ENCODE peak calls at places on chromosomes 1 and 21, in nine cellular contexts. M is psoas muscle, Q is nephron progenitor cell, J is foreskin fibroblast, A is BE2C, I is endothelial cell, X is WERI-Rb-1, B is GM13976, F is B cell. S is an unnamed sample.

GRCh38 chr21:34881894-34882371 is 167.2 kb downstream of the RUNX1 start:
- DNase-seq in X (no peak), I (no peak), F (no peak), Q (no peak), A (no peak), M (no peak), B (no peak), J (peak; percentile 65), S (no peak)

GRCh38 chr1:6497215-6497866 is 5.9 kb upstream of the PLEKHG5 start:
- DNase-seq in Q (peak; percentile 82), I (peak; percentile 50), X (peak; percentile 52), A (peak; percentile 45), J (no peak), F (peak; percentile 37), B (peak; percentile 80), M (no peak), S (peak; percentile 67)

GRCh38 chr1:107649023-107649422 is 316.0 kb downstream of the VAV3 start:
- DNase-seq in M (no peak), Q (no peak), F (no peak), A (no peak), B (no peak), J (no peak), I (no peak), X (peak; percentile 33), S (no peak)

GRCh38 chr1:204885790-204886189 is 15.1 kb downstream of the NFASC start:
- DNase-seq in J (no peak), Q (no peak), A (no peak), B (no peak), I (no peak), F (no peak), X (no peak), M (no peak), S (no peak)

GRCh38 chr1:38730511-38731397 is 128.8 kb downstream of the RRAGC start:
- DNase-seq in I (no peak), F (no peak), M (no peak), X (no peak), A (no peak), Q (no peak), J (no peak), B (no peak), S (no peak)

GRCh38 chr1:28602536-28603439 is 10.7 kb downstream of the RAB42 start:
- DNase-seq in F (peak; percentile 46), J (peak; percentile 68), A (peak; percentile 69), X (peak; percentile 59), B (peak; percentile 60), Q (peak; percentile 61), I (peak; percentile 67), M (no peak), S (peak; percentile 48)

GRCh38 chr1:228365321-228366061 is 41.1 kb downstream of the TRIM11 start:
- DNase-seq in I (no peak), X (peak; percentile 2), F (no peak), Q (no peak), A (peak; percentile 4), J (no peak), M (peak; percentile 53), B (no peak), S (no peak)

GRCh38 chr1:109041614-109042473 is at the start of gene WDR47:
- DNase-seq in F (peak; percentile 98), M (peak; percentile 98), Q (peak; percentile 90), B (peak; percentile 99), A (peak; percentile 96), I (peak; percentile 93), J (peak; percentile 96), X (peak; percentile 97), S (peak; percentile 95)

GRCh38 chr1:209655412-209655811 is 3.2 kb upstream of the LAMB3 start:
- DNase-seq in M (no peak), X (no peak), B (no peak), J (no peak), Q (no peak), F (no peak), A (no peak), I (no peak), S (no peak)

GRCh38 chr1:95734560-95734959 is 500.6 kb downstream of the RWDD3 start:
- DNase-seq in M (no peak), B (no peak), I (no peak), J (no peak), F (no peak), A (no peak), Q (no peak), X (no peak), S (no peak)

GRCh38 chr1:56645663-56646330 is 683 bp downstream of the PRKAA2 start:
- DNase-seq in X (peak; percentile 45), A (no peak), Q (peak; percentile 10), F (peak; percentile 14), B (no peak), M (no peak), J (no peak), I (peak; percentile 22), S (peak; percentile 24)

GRCh38 chr1:53061859-53062714 is at the start of gene PODN:
- DNase-seq in J (no peak), F (no peak), B (peak; percentile 55), M (peak; percentile 74), I (no peak), Q (peak; percentile 55), A (no peak), X (no peak), S (peak; percentile 29)

GRCh38 chr1:147741075-147741474 is 19.3 kb downstream of the GJA5 start:
- DNase-seq in A (no peak), X (no peak), Q (no peak), I (no peak), M (no peak), F (no peak), J (no peak), B (no peak), S (no peak)

GRCh38 chr1:168643152-168643551 is 66.7 kb downstream of the XCL1 start:
- DNase-seq in I (no peak), J (no peak), Q (no peak), X (no peak), A (no peak), B (no peak), F (no peak), M (no peak), S (no peak)

GRCh38 chr1:85460555-85461088 is 4.3 kb downstream of the DDAH1 start:
- DNase-seq in M (no peak), X (no peak), J (no peak), F (no peak), B (no peak), A (no peak), Q (no peak), I (no peak), S (no peak)

GRCh38 chr1:36089393-36090121 is 865 bp downstream of the ADPRS start:
- DNase-seq in Q (peak; percentile 40), F (no peak), B (peak; percentile 43), I (no peak), J (no peak), A (no peak), X (no peak), M (no peak), S (no peak)

GRCh38 chr1:186244825-186245224 is 130.2 kb downstream of the TPR start:
- DNase-seq in Q (peak; percentile 9), M (no peak), I (peak; percentile 11), F (no peak), A (peak; percentile 51), X (peak; percentile 22), J (no peak), B (no peak), S (peak; percentile 28)
- TF ChIP-seq CTCF in Q (no peak), M (peak; percentile 7), I (no peak), F (no peak), A (peak; percentile 72), X (peak; percentile 48), J (peak; percentile 18), B (no peak), S (no peak)

GRCh38 chr1:83931658-83932253 is 67.2 kb downstream of the TTLL7 start:
- DNase-seq in A (peak; percentile 13), J (peak; percentile 20), X (peak; percentile 12), F (peak; percentile 53), B (peak; percentile 33), Q (peak; percentile 18), I (peak; percentile 26), M (no peak), S (no peak)
- TF ChIP-seq CTCF in A (peak; percentile 62), J (peak; percentile 69), X (peak; percentile 22), F (peak; percentile 81), B (peak; percentile 70), Q (peak; percentile 79), I (peak; percentile 61), M (peak; percentile 76), S (peak; percentile 57)

DNA sequence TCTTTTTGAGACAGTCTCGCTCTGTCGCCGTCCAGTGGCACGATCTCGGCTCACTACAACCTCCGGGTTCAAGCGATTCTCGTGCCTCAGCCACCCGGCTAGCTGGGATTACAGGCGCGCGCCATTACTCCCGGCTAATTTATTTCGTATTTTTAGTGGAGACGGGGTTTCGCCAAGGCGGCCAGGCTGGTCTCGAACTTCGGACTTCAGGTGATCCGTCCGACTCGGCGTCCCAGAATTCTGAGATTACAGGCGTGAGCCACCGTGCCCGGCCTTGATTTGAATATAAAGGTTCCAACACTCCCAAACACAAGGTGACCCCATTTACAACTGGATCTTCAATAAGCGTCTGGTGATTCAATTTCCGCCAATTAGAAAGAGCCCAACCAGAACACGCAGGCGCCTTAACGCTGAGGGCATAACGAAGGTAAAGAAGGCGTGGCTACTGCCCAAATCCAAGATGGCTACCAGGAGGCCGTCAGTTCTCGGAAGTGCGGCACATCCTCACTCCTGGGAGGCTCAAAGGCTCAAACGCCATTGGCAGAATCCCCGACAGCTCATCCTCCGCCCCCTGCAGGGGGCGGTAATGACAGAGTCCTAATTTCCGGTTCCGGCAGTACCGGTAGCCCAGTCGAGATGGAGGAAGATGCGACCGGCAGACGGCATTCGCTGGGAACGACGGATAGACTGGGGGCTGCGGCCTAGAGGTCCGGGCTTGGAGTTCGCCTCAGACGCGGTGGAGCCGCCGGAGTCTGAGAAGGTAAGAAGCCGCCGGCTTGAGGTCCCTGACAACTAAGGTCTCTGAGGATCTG is at the start of gene SLC25A44:
- DNase-seq in X (peak; percentile 100), Q (peak; percentile 93), F (peak; percentile 96), I (peak; percentile 93), M (peak; percentile 98), J (peak; percentile 99), A (peak; percentile 97), B (peak; percentile 95), S (peak; percentile 94)
- TF ChIP-seq CTCF in X (peak; percentile 69), Q (peak; percentile 32), F (peak; percentile 67), I (peak; percentile 75), M (peak; percentile 56), J (peak; percentile 33), A (peak; percentile 52), B (peak; percentile 45), S (peak; percentile 85)

DNA sequence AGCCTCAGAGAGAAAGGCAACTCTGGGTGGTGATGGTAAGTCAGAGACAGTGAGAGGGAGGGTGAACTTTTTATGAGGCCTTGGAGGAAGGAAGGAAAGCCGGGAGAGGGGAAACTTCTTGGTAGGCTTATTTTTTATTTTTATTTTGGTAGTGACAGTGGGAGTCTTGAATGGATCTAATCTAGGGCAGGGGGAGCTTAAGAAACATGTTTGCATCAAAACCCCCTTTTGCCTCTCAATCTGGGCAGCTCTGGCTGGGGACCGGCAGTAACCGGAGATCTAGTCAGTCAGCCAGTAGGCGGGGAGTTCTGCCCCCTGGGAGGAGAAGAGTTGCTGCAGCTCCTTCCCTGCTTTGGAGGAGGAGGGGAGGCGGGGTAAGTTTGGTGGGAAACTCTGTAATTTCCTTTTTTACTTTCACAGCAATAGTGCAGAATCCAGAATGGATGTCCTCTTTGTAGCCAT is at the start of gene C1orf54:
- DNase-seq in A (peak; percentile 31), B (no peak), F (no peak), X (peak; percentile 49), Q (peak; percentile 70), M (peak; percentile 80), I (peak; percentile 65), J (peak; percentile 48), S (peak; percentile 44)
- TF ChIP-seq CTCF in A (no peak), B (no peak), F (no peak), X (peak; percentile 10), Q (no peak), M (no peak), I (no peak), J (peak; percentile 5), S (no peak)

S was measured in glutamatergic neuron.